ENCODE peak calls at places on chromosomes 1 and 21, in eight cellular contexts. Q is AG04449, C is cardiac muscle cell, S is dorsolateral prefrontal cortex, W is left ventricle myocardium inferior, B is A549, V is AG10803, H is endothelial cell of umbilical vein. N is an unnamed sample.

GRCh38 chr1:153774780-153775431 is at the start of gene SLC27A3:
- DNase-seq in C (peak; percentile 54), S (peak; percentile 49), H (no peak), Q (no peak), W (peak; percentile 86), V (peak; percentile 49), B (no peak), N (no peak)

GRCh38 chr1:20082772-20083171 is 12.8 kb downstream of the PLA2G5 start:
- DNase-seq in V (no peak), S (no peak), B (no peak), C (no peak), W (no peak), H (no peak), Q (no peak), N (no peak)

GRCh38 chr1:88935522-88936222 is 44.3 kb upstream of the GTF2B start:
- DNase-seq in H (peak; percentile 44), B (peak; percentile 28), V (peak; percentile 48), Q (no peak), S (no peak), C (peak; percentile 55), W (no peak), N (peak; percentile 11)

GRCh38 chr1:100883963-100884362 is 10.7 kb downstream of the EXTL2 start:
- DNase-seq in W (no peak), Q (peak; percentile 26), H (peak; percentile 76), S (no peak), C (no peak), V (peak; percentile 46), B (peak; percentile 44), N (no peak)

GRCh38 chr1:176051902-176052518 is 155.1 kb downstream of the COP1 start:
- DNase-seq in W (no peak), S (no peak), B (no peak), V (no peak), Q (no peak), C (no peak), H (no peak), N (no peak)

GRCh38 chr1:179079113-179079761 is 2.6 kb upstream of the TOR3A start:
- DNase-seq in Q (peak; percentile 38), H (peak; percentile 69), B (peak; percentile 86), C (peak; percentile 83), W (no peak), S (no peak), V (peak; percentile 80), N (no peak)

GRCh38 chr1:50783286-50783685 is 176.8 kb downstream of the FAF1 start:
- DNase-seq in H (no peak), V (no peak), W (no peak), C (no peak), Q (no peak), S (no peak), B (no peak), N (no peak)

GRCh38 chr1:160046494-160047115 is 14.8 kb upstream of the PIGM start:
- DNase-seq in W (peak; percentile 40), S (peak; percentile 84), Q (no peak), C (peak; percentile 49), H (peak; percentile 21), V (peak; percentile 44), B (peak; percentile 26), N (no peak)

GRCh38 chr1:32361674-32362473 is 411 bp downstream of the FAM229A start:
- DNase-seq in Q (no peak), W (peak; percentile 67), H (peak; percentile 41), S (peak; percentile 68), C (peak; percentile 62), V (no peak), B (no peak), N (no peak)

DNA sequence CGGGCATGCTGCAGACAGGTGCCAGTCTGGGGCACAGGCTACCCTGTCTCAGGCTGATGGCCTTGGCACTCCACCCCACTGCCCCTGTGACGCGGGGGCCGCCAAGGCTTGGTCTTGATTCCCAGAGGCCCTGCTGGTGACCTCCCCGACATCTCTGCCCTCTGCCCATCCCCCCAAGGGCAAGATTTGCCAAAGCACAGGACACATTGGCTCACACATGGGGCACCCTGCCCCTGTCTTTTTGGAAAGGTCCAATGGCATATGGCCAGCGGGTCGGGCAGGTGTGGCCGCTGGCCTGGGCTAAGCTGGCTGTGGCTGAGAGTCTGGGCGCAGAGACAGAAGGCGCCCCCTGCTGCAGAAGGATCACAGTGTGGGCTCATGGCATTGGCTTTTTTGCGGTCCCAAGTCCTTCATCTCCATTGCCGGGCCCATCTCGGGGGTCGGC is 4.6 kb downstream of the MIB2 start:
- DNase-seq in H (no peak), B (no peak), C (no peak), V (no peak), S (no peak), Q (no peak), W (peak; percentile 75), N (no peak)
- H3K4me3 ChIP-seq in H (no peak overlapping the region), B (no peak overlapping the region), C (no peak overlapping the region), V (no peak overlapping the region), S (no peak overlapping the region), Q (no peak overlapping the region), W (peak overlapping the region; percentile 19), N (no peak overlapping the region)

DNA sequence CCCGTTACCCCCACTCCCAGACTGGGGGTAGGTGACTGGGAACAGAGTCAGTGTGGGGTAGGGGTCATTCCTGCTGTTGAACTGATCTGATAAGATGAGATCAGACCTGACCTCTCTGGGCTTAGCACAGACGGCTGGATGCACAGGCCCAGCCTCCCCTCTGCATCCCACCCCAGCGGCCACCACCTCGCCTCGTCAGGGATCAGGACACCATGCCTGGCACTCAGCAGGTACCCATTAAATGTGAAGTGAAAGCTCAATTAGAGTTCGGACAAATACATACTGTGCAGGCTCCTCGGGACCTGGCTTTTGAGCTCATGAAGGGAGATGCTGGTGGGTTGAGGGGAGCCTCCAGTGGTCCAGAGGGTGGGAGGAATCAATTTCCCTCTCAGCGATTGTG is 15.7 kb downstream of the SOX13 start:
- DNase-seq in W (no peak), Q (no peak), V (no peak), B (no peak), H (no peak), C (no peak), S (no peak), N (no peak)
- H3K4me3 ChIP-seq in W (peak overlapping the region; percentile 30), Q (no peak overlapping the region), V (no peak overlapping the region), B (no peak overlapping the region), H (no peak overlapping the region), C (no peak overlapping the region), S (no peak overlapping the region), N (no peak overlapping the region)

GRCh38 chr1:61049850-61050540 is 32.4 kb upstream of the NFIA start:
- DNase-seq in H (peak; percentile 93), V (peak; percentile 81), B (peak; percentile 86), W (peak; percentile 96), S (peak; percentile 89), Q (no peak), C (peak; percentile 92), N (peak; percentile 24)

GRCh38 chr1:61052393-61053280 is 29.7 kb upstream of the NFIA start:
- DNase-seq in B (no peak), V (no peak), S (no peak), Q (no peak), W (no peak), H (no peak), C (peak; percentile 52), N (no peak)

GRCh38 chr1:61053281-61053711 is 29.1 kb upstream of the NFIA start:
- DNase-seq in S (no peak), W (no peak), H (no peak), C (no peak), V (no peak), B (no peak), Q (no peak), N (no peak)

GRCh38 chr1:61050541-61051454 is 31.6 kb upstream of the NFIA start:
- DNase-seq in Q (no peak), B (no peak), C (peak; percentile 72), H (peak; percentile 40), W (peak; percentile 78), V (no peak), S (no peak), N (no peak)

DNA sequence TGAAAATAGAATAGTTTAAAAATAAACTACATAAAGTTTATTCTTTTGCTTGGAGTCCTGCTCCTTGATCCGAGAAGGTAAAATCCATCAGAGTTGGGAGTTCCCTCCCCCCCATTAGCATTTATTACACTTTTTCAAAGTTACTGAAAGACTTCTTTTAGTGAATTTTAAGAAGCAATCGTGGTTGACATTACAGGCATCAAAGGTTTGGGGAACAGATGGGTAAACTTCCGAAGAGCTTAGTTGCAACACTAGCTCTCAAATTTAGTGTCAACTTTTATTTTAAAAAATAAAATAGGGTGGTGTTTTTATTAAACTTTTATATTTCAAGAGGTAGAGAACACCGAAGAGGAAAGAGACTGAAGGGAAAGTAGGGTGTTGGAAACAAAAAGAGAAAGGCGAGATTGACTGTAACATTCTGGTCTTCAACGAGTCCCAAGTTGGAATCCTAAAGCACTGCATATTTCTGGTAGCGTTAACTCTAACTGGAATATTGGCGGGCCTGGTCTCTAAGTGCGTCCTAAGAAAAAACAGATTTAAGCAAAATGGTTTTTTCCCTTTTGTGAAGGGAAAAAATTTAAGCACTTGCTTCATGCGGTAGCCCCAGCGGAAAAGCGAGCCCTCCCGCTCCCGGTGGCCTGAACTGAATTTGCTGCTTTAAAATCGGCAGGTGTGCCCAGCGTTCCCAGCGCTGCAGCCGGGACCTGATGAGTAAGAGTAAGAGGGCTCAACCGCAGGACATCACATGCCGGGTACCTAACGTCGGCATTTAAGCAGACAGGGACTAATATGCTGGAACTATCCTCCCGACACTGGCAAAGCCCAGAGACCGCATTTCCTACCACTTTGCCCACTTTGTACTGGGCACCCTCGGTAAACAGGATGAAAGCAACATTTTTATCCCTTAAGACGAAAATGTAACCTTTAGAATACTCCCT is 30.6 kb upstream of the NFIA start:
- DNase-seq in W (peak; percentile 39), H (no peak), V (no peak), C (no peak), S (no peak), Q (no peak), B (no peak), N (no peak)
- H3K4me3 ChIP-seq in W (peak overlapping the region; percentile 90), H (peak overlapping the region; percentile 62), V (no peak overlapping the region), C (peak overlapping the region; percentile 85), S (peak overlapping the region; percentile 70), Q (no peak overlapping the region), B (peak overlapping the region; percentile 83), N (no peak overlapping the region)

GRCh38 chr1:145978477-145978859 is 14.0 kb downstream of the POLR3GL start:
- DNase-seq in S (no peak), V (no peak), H (peak; percentile 18), C (no peak), Q (no peak), B (no peak), W (no peak), N (no peak)

GRCh38 chr1:145979746-145980435 is 15.4 kb downstream of the POLR3GL start:
- DNase-seq in S (no peak), W (no peak), V (peak; percentile 17), B (no peak), Q (no peak), C (no peak), H (peak; percentile 80), N (no peak)

GRCh38 chr1:145977016-145977415 is 12.5 kb downstream of the POLR3GL start:
- DNase-seq in C (no peak), H (no peak), W (no peak), V (no peak), B (no peak), Q (no peak), S (no peak), N (no peak)

GRCh38 chr1:145978860-145979745 is 14.6 kb downstream of the POLR3GL start:
- DNase-seq in S (peak; percentile 70), B (peak; percentile 82), V (peak; percentile 100), Q (peak; percentile 100), W (peak; percentile 92), H (peak; percentile 98), C (peak; percentile 97), N (peak; percentile 100)

GRCh38 chr1:145977486-145978476 is 13.3 kb downstream of the POLR3GL start:
- DNase-seq in V (peak; percentile 85), H (peak; percentile 78), C (peak; percentile 83), S (peak; percentile 36), Q (no peak), B (peak; percentile 80), W (peak; percentile 68), N (peak; percentile 62)
- H3K4me3 ChIP-seq in V (no peak overlapping the region), H (no peak overlapping the region), C (no peak overlapping the region), S (no peak overlapping the region), Q (no peak overlapping the region), B (no peak overlapping the region), W (peak overlapping the region; percentile 58), N (no peak overlapping the region)

GRCh38 chr21:35128526-35128925 is 79.4 kb upstream of the RUNX1 start:
- DNase-seq in B (no peak), Q (no peak), C (no peak), S (no peak), V (peak; percentile 13), H (no peak), W (no peak), N (no peak)
- H3K4me3 ChIP-seq in B (no peak overlapping the region), Q (no peak overlapping the region), C (no peak overlapping the region), S (no peak overlapping the region), V (no peak overlapping the region), H (no peak overlapping the region), W (no peak overlapping the region), N (no peak overlapping the region)